ENCODE peak calls at places on chromosomes 5 and 9, in ten cellular contexts. A is right cardiac atrium, J is PC-3, V is left lung, I is A549, K is lower lobe of right lung, Y is prostate gland, E is body of pancreas, U is mesenchymal stem cell, O is right lobe of liver. F is an unnamed sample.

GRCh38 chr9:136527721-136528710 is 17.8 kb downstream of the NOTCH1 start:
- DNase-seq in I (peak; percentile 48), O (no peak), A (no peak), K (no peak), U (peak; percentile 35), E (no peak), V (no peak), J (no peak), Y (no peak), F (peak; percentile 62)

GRCh38 chr9:71806916-71807315 is 38.6 kb upstream of the CEMIP2 start:
- DNase-seq in Y (peak; percentile 63), U (peak; percentile 70), V (no peak), K (peak; percentile 61), O (peak; percentile 60), J (peak; percentile 81), E (peak; percentile 80), A (peak; percentile 55), I (peak; percentile 59), F (peak; percentile 80)

GRCh38 chr5:149217802-149218153 is 53.9 kb upstream of the AFAP1L1 start:
- DNase-seq in U (no peak), K (peak; percentile 66), E (no peak), I (no peak), A (peak; percentile 68), V (no peak), Y (no peak), J (no peak), O (no peak), F (no peak)

GRCh38 chr5:56900858-56901578 is 8.4 kb upstream of the SETD9 start:
- DNase-seq in E (peak; percentile 17), Y (peak; percentile 22), O (no peak), I (peak; percentile 55), U (peak; percentile 58), A (no peak), K (no peak), V (no peak), J (peak; percentile 56), F (peak; percentile 55)

GRCh38 chr5:170053896-170054295 is 51.8 kb upstream of the FOXI1 start:
- DNase-seq in V (no peak), I (no peak), U (no peak), E (no peak), Y (no peak), K (no peak), J (no peak), A (no peak), O (no peak), F (no peak)

GRCh38 chr5:43034591-43034968 is 5.5 kb downstream of the ANXA2R start:
- DNase-seq in O (no peak), V (no peak), J (peak; percentile 86), Y (no peak), A (no peak), E (no peak), U (peak; percentile 58), I (no peak), K (no peak), F (peak; percentile 26)

GRCh38 chr9:13550519-13550918 is 271.0 kb upstream of the MPDZ start:
- DNase-seq in E (no peak), K (no peak), V (no peak), A (no peak), U (no peak), I (no peak), O (no peak), J (no peak), Y (no peak), F (no peak)

GRCh38 chr5:91312698-91313097 is 70.4 kb downstream of the ARRDC3 start:
- DNase-seq in K (no peak), U (no peak), J (no peak), V (no peak), I (no peak), O (no peak), Y (no peak), A (no peak), E (no peak), F (no peak)

GRCh38 chr9:19799784-19800183 is 10.9 kb upstream of the SLC24A2 start:
- DNase-seq in E (no peak), U (no peak), V (no peak), A (no peak), J (no peak), I (no peak), O (no peak), Y (no peak), K (no peak), F (no peak)

GRCh38 chr9:19809422-19810269 is 20.8 kb upstream of the SLC24A2 start:
- DNase-seq in O (no peak), A (no peak), V (no peak), U (no peak), K (no peak), J (no peak), E (no peak), Y (no peak), I (no peak), F (no peak)

GRCh38 chr9:19807182-19807892 is 18.5 kb upstream of the SLC24A2 start:
- DNase-seq in Y (no peak), I (no peak), E (no peak), O (no peak), V (no peak), U (no peak), K (no peak), J (no peak), A (no peak), F (no peak)

GRCh38 chr9:19800884-19801283 is 12.0 kb upstream of the SLC24A2 start:
- DNase-seq in V (peak; percentile 32), A (no peak), I (no peak), U (no peak), O (no peak), Y (no peak), E (no peak), J (no peak), K (no peak), F (no peak)

DNA sequence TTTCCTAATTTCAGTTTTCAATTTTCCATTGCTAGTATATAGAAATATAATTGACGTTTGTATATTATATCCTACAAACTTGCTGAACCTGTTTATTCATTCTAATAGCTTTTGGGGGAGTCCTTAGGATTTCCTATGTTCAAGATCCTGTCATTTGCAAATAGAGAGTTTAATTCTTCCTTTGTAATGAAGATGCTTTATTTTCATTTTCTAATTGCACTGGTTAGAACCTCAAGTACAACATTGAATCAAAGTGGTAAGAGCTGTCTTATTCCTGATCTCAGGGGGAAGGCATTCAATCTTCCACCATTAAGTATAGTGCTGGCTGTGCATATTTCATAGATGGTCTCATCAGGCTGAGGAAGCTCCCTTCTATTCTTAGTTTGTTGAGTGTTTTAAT is 15.6 kb upstream of the SLC24A2 start:
- DNase-seq in A (no peak), K (no peak), J (no peak), I (no peak), V (no peak), O (no peak), Y (no peak), U (no peak), E (no peak), F (no peak)
- H3K4me3 ChIP-seq in A (no peak overlapping the region), K (no peak overlapping the region), J (no peak overlapping the region), I (no peak overlapping the region), V (no peak overlapping the region), O (no peak overlapping the region), Y (no peak overlapping the region), U (no peak overlapping the region), E (no peak overlapping the region), F (no peak overlapping the region)

GRCh38 chr9:35792044-35792813 is 838 bp downstream of the NPR2 start:
- DNase-seq in U (no peak), K (no peak), E (no peak), I (no peak), V (no peak), A (peak; percentile 24), O (peak; percentile 72), J (no peak), Y (no peak), F (no peak)

GRCh38 chr9:35790025-35790384 is 1.4 kb upstream of the NPR2 start:
- DNase-seq in I (no peak), O (no peak), A (no peak), J (no peak), K (no peak), U (no peak), E (no peak), V (no peak), Y (no peak), F (no peak)

GRCh38 chr9:35790385-35791291 is 753 bp upstream of the NPR2 start:
- DNase-seq in Y (peak; percentile 74), E (peak; percentile 73), U (peak; percentile 88), A (peak; percentile 73), O (no peak), I (peak; percentile 85), K (peak; percentile 63), V (no peak), J (peak; percentile 77), F (peak; percentile 81)

GRCh38 chr9:35792826-35793225 is 1.4 kb downstream of the NPR2 start:
- DNase-seq in O (no peak), V (no peak), K (no peak), J (no peak), U (no peak), I (no peak), A (peak; percentile 22), E (no peak), Y (no peak), F (no peak)

DNA sequence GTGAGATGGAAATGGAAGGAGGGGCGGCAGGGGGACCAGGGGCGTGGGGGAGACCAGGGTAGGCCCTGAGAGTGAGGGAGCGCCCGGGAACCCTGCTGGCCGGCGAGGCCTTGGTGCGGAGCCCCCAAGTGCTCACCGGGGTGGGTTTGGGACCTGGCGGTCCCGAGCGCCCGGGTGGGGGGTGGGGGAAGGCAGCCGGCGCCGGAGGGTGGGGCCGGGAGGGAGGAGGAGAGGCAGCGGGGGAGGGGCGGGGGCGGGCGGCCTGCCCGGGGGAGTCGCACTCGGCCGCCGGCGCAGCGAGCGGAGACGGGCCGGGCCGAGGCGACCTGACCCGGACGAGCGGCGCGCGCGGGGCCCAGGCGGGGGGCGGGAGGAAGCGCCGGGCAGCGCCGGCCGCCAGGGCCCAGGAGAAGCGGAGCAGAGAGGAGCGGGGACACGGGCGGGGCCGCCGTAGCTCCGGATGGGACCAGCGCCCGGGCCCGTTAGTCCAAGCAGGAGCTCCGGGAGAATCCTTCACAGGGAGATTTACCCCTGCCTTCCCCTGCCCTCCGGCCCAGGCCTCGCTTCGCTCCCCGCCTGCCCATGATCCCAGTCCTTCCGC is at the start of gene NPR2:
- DNase-seq in U (peak; percentile 43), I (no peak), O (no peak), K (no peak), E (no peak), V (no peak), A (peak; percentile 59), J (no peak), Y (no peak), F (peak; percentile 10)
- H3K4me3 ChIP-seq in U (peak within 1 kb of the TSS; percentile 77), I (no peak within 1 kb of the TSS), O (peak within 1 kb of the TSS; percentile 58), K (peak within 1 kb of the TSS; percentile 58), E (no peak within 1 kb of the TSS), V (peak within 1 kb of the TSS; percentile 34), A (peak within 1 kb of the TSS; percentile 58), J (no peak within 1 kb of the TSS), Y (peak within 1 kb of the TSS; percentile 41), F (peak within 1 kb of the TSS; percentile 33)

GRCh38 chr5:126680215-126680817 is 79.6 kb downstream of the PHAX start:
- DNase-seq in V (no peak), A (no peak), O (no peak), K (no peak), I (no peak), Y (no peak), E (no peak), U (peak; percentile 29), J (peak; percentile 29), F (no peak)
- H3K4me3 ChIP-seq in V (no peak overlapping the region), A (no peak overlapping the region), O (no peak overlapping the region), K (no peak overlapping the region), I (no peak overlapping the region), Y (no peak overlapping the region), E (no peak overlapping the region), U (peak overlapping the region; percentile 1), J (no peak overlapping the region), F (no peak overlapping the region)

GRCh38 chr9:87149794-87150193 is 202.5 kb upstream of the GAS1 start:
- DNase-seq in I (no peak), A (no peak), E (no peak), O (no peak), V (no peak), U (no peak), K (no peak), Y (no peak), J (no peak), F (no peak)

GRCh38 chr9:87148391-87149237 is 201.3 kb upstream of the GAS1 start:
- DNase-seq in J (no peak), K (peak; percentile 70), I (no peak), O (peak; percentile 70), A (peak; percentile 92), V (peak; percentile 88), U (peak; percentile 80), E (peak; percentile 76), Y (peak; percentile 43), F (peak; percentile 42)

GRCh38 chr9:87152206-87152605 is 204.9 kb upstream of the GAS1 start:
- DNase-seq in J (no peak), V (no peak), U (peak; percentile 17), A (no peak), I (no peak), K (no peak), E (no peak), O (no peak), Y (no peak), F (no peak)

GRCh38 chr9:87147803-87148202 is 200.5 kb upstream of the GAS1 start:
- DNase-seq in I (no peak), E (no peak), A (peak; percentile 18), Y (no peak), J (no peak), V (no peak), K (no peak), O (no peak), U (no peak), F (no peak)
- H3K4me3 ChIP-seq in I (no peak overlapping the region), E (no peak overlapping the region), A (peak overlapping the region; percentile 43), Y (peak overlapping the region; percentile 24), J (no peak overlapping the region), V (no peak overlapping the region), K (peak overlapping the region; percentile 42), O (peak overlapping the region; percentile 35), U (peak overlapping the region; percentile 55), F (no peak overlapping the region)

F was measured in epithelial cell of esophagus.